ENCODE peak calls at places on chromosomes 6 and 20, in seven cellular contexts. P, D, E, W, U, M and Y are unnamed samples.

GRCh38 chr6:151071295-151071694 is 168.5 kb upstream of the AKAP12 start:
- DNase-seq in P (peak; percentile 72), U (peak; percentile 38), D (no peak), E (peak; percentile 41), W (no peak), M (no peak), Y (peak; percentile 71)

GRCh38 chr20:54189630-54190029 is 15.8 kb upstream of the CYP24A1 start:
- DNase-seq in M (no peak), W (no peak), E (no peak), D (no peak), U (no peak), P (no peak), Y (no peak)

GRCh38 chr6:53829698-53830221 is 35.0 kb downstream of the LRRC1 start:
- DNase-seq in P (no peak), D (peak; percentile 49), U (peak; percentile 63), M (no peak), E (no peak), W (no peak), Y (no peak)

GRCh38 chr20:40009542-40009941 is 679.5 kb downstream of the MAFB start:
- DNase-seq in W (no peak), D (no peak), M (no peak), P (no peak), U (no peak), E (no peak), Y (no peak)

GRCh38 chr6:51934098-51934497 is 153.3 kb downstream of the PKHD1 start:
- DNase-seq in M (no peak), W (no peak), U (peak; percentile 24), P (no peak), E (no peak), D (no peak), Y (no peak)

GRCh38 chr6:31401403-31401802 is 2.0 kb upstream of the MICA start:
- DNase-seq in P (peak; percentile 71), U (peak; percentile 69), M (peak; percentile 45), D (peak; percentile 75), E (no peak), W (no peak), Y (peak; percentile 55)

GRCh38 chr6:127886603-127887002 is 14.3 kb downstream of the THEMIS start:
- DNase-seq in U (no peak), E (no peak), P (no peak), D (no peak), W (no peak), M (no peak), Y (no peak)

GRCh38 chr20:15081301-15081700 is 743.9 kb upstream of the FLRT3 start:
- DNase-seq in P (no peak), M (no peak), W (no peak), E (no peak), U (no peak), D (no peak), Y (no peak)

GRCh38 chr6:144286503-144287393 is 1.6 kb downstream of the UTRN start:
- DNase-seq in D (peak; percentile 72), W (no peak), U (peak; percentile 88), P (peak; percentile 58), M (peak; percentile 79), E (peak; percentile 75), Y (peak; percentile 94)

GRCh38 chr20:21767739-21768223 is 62.3 kb downstream of the PAX1 start:
- DNase-seq in M (no peak), U (peak; percentile 86), D (no peak), P (no peak), W (no peak), E (no peak), Y (no peak)

GRCh38 chr6:27650620-27651370 is 177.9 kb upstream of the ZNF184 start:
- DNase-seq in U (peak; percentile 81), D (no peak), W (no peak), M (no peak), P (no peak), E (no peak), Y (peak; percentile 22)

GRCh38 chr6:132131777-132132176 is 180.6 kb upstream of the CCN2 start:
- DNase-seq in D (no peak), W (no peak), M (no peak), P (peak; percentile 42), U (peak; percentile 61), E (peak; percentile 47), Y (peak; percentile 99)

GRCh38 chr6:149948616-149949015 is 6.8 kb downstream of the ULBP2 start:
- DNase-seq in D (no peak), U (no peak), W (no peak), P (no peak), E (no peak), M (no peak), Y (no peak)
- H3K27me3 ChIP-seq in D (peaks cover 66% of the 10 kb centered on the region), U (peaks cover 5% of the 10 kb centered on the region), W (no peaks in the 10 kb centered on the region), P (no peaks in the 10 kb centered on the region), E (peaks cover 39% of the 10 kb centered on the region), M (peaks cover 30% of the 10 kb centered on the region), Y (peaks cover 28% of the 10 kb centered on the region)

DNA sequence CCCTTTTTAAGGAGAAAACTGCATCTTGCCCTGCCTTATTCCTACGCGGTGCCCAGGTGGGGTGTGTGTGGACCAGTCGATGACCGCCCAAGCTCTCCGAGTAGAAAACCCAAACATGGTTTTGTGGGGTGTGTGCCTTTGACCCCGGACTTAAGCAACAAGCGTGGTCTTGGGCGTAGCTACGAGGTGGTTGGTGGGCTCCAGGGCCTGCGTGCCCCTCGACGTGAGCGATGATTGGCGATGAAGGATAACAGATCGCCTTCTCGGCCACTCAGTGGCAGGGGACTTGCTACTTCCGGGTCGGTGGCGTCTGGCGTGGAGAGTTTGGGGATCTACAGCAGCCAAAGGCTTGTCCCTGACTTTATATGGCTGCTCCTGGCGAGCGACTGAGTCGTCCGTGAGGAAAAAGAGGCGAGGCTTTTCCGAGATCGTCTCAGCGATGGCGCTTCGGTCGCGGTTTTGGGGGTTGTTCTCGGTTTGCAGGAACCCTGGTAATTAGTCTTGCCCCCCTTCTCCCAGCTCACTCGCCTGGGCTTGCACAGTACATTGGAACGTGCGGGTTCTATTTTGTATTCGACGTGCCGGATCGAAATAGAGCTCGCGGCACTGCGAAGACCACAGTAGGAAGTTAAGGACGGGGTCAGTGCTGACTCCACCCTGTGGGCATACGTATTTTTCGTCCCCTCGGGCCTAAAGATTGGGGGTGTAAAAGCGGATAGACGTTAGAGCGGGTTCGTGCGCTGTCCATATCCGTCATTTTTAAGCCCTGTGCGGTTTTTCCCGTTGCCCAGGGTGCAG is at the start of gene MRPL18:
- DNase-seq in P (peak; percentile 93), U (peak; percentile 99), D (peak; percentile 95), M (peak; percentile 93), W (peak; percentile 95), E (peak; percentile 96), Y (peak; percentile 98)
- TF ChIP-seq POLR2A in P (peak; percentile 45), U (peak; percentile 83), D (peak; percentile 57), M (peak; percentile 15), W (peak; percentile 72), E (peak; percentile 63), Y (peak; percentile 82)

GRCh38 chr6:57172136-57173055 is at the start of gene BAG2:
- DNase-seq in P (peak; percentile 96), E (peak; percentile 86), D (peak; percentile 88), M (peak; percentile 78), W (peak; percentile 68), U (peak; percentile 88), Y (peak; percentile 80)
- TF ChIP-seq CTCF in P (no peak), E (peak; percentile 43), D (peak; percentile 42), M (peak; percentile 33), W (peak; percentile 19), U (peak; percentile 59), Y (peak; percentile 32)

GRCh38 chr6:165659945-165660862 is 2.8 kb downstream of the PDE10A start:
- DNase-seq in E (no peak), U (no peak), M (no peak), D (no peak), P (no peak), W (no peak), Y (no peak)

GRCh38 chr6:165660881-165661415 is 2.1 kb downstream of the PDE10A start:
- DNase-seq in E (peak; percentile 48), W (no peak), D (no peak), P (no peak), M (no peak), U (no peak), Y (no peak)

GRCh38 chr6:165662671-165663282 is at the start of gene PDE10A:
- DNase-seq in E (peak; percentile 81), D (no peak), W (no peak), M (peak; percentile 39), U (no peak), P (peak; percentile 54), Y (peak; percentile 57)

GRCh38 chr6:165662041-165662491 is 975 bp downstream of the PDE10A start:
- DNase-seq in M (no peak), P (no peak), W (no peak), E (peak; percentile 60), D (no peak), U (no peak), Y (no peak)

DNA sequence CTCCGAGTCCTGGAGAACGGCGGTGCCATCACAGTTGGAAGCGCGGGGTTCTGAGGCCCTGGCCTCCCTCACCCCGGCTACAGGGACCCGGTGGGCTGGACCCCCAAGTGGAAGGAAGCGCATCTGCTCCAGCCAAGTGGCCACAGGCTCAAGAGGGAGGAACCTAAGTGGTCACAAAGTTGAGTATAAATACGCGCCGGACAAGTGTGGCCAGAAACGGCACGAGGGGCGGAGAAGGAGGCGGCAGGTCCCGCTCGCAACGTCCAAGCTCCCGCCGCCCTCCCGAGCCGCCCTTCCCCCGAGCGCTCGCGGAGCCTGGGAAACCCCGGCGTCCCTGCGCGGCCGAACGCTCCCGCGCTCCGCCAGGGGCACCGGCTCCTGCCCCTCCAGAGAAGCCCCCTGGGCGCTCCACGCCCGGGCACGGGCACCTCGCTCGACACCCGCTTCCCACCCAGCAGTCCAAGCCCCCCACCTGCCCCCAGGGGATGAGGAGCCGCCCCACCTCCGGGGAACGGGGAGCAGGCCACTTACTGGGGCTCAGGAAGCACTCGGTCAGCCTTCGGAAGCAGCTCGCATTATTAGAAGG is 1.5 kb downstream of the PDE10A start:
- DNase-seq in U (no peak), D (no peak), M (no peak), W (no peak), E (peak; percentile 32), P (no peak), Y (no peak)
- H3K27me3 ChIP-seq in U (peaks cover 14% of the 10 kb centered on the region), D (peaks cover 79% of the 10 kb centered on the region), M (peaks cover 57% of the 10 kb centered on the region), W (peaks cover 18% of the 10 kb centered on the region), E (peaks cover 28% of the 10 kb centered on the region), P (no peaks in the 10 kb centered on the region), Y (peaks cover 36% of the 10 kb centered on the region)

GRCh38 chr20:58094698-58095097 is 133.8 kb downstream of the ANKRD60 start:
- DNase-seq in W (no peak), P (no peak), M (no peak), E (no peak), D (no peak), U (no peak), Y (no peak)

GRCh38 chr20:58091810-58092209 is 136.6 kb downstream of the ANKRD60 start:
- DNase-seq in D (no peak), U (no peak), P (no peak), E (no peak), M (no peak), W (no peak), Y (no peak)

GRCh38 chr20:58092871-58093270 is 135.6 kb downstream of the ANKRD60 start:
- DNase-seq in U (no peak), E (no peak), M (no peak), W (no peak), D (no peak), P (no peak), Y (no peak)

GRCh38 chr20:58092353-58092752 is 136.1 kb downstream of the ANKRD60 start:
- DNase-seq in D (no peak), U (no peak), W (no peak), P (no peak), E (no peak), M (no peak), Y (no peak)

DNA sequence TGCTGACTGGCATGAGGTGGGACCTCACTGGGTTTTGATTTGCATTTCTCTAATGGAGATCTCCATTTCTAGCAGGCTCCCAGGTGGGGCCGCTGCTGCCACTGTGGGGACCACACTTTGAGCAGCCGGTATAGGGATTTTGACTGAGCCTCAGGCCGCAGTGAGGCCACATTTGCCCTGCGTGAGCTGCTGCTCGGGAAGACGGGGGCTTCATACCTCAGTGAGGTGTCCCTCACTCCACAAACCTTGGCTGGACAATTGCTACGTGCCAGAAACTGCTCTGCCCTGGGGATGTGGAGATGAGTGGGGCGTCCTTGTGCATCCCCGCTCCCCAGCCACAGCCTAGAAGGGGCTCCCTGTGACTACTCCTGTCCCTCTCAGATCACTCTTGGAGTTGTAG is 134.3 kb downstream of the ANKRD60 start:
- DNase-seq in E (no peak), P (no peak), M (no peak), D (no peak), U (no peak), W (no peak), Y (no peak)
- TF ChIP-seq POLR2A in E (no peak), P (no peak), M (no peak), D (no peak), U (no peak), W (no peak), Y (no peak)